ENCODE peak calls at places on chromosome 9, in four cellular contexts. J, E, T and R are unnamed samples.

GRCh38 chr9:14218253-14218652 is 95.7 kb downstream of the NFIB start:
- DNase-seq in J (no peak), E (no peak), T (no peak), R (no peak)

GRCh38 chr9:95874989-95875304 is 544 bp upstream of the ERCC6L2 start:
- DNase-seq in J (peak; percentile 50), E (no peak), T (peak; percentile 79), R (no peak)

GRCh38 chr9:92650839-92651621 is 18.9 kb downstream of the IPPK start:
- DNase-seq in J (peak; percentile 83), E (peak; percentile 80), T (peak; percentile 92), R (no peak)

GRCh38 chr9:71911061-71911907 is at the start of the genes ABHD17B and C9orf85:
- DNase-seq in J (peak; percentile 95), E (peak; percentile 99), T (peak; percentile 99), R (peak; percentile 100)

GRCh38 chr9:75907329-75907728 is 16.9 kb downstream of the PCSK5 start:
- DNase-seq in J (no peak), E (no peak), T (no peak), R (no peak)

GRCh38 chr9:87516222-87516930 is 18.7 kb downstream of the DAPK1 start:
- DNase-seq in J (no peak), E (no peak), T (peak; percentile 86), R (no peak)

GRCh38 chr9:136093331-136093986 is 1.6 kb downstream of the NACC2 start:
- DNase-seq in J (peak; percentile 69), E (no peak), T (no peak), R (no peak)

GRCh38 chr9:92664394-92665152 is 5.4 kb downstream of the IPPK start:
- DNase-seq in J (no peak), E (no peak), T (no peak), R (no peak)

GRCh38 chr9:18920685-18921084 is 112.3 kb downstream of the SAXO1 start:
- DNase-seq in J (no peak), E (no peak), T (no peak), R (no peak)

GRCh38 chr9:105148328-105149006 is 96.0 kb upstream of the SLC44A1 start:
- DNase-seq in J (no peak), E (no peak), T (no peak), R (no peak)

GRCh38 chr9:22041329-22041728 is 32.2 kb upstream of the CDKN2B start:
- DNase-seq in J (no peak), E (no peak), T (no peak), R (no peak)

GRCh38 chr9:105313238-105313637 is 68.8 kb downstream of the SLC44A1 start:
- DNase-seq in J (no peak), E (no peak), T (no peak), R (no peak)

GRCh38 chr9:136171009-136171800 is 33.7 kb downstream of the LHX3 start:
- DNase-seq in J (no peak), E (no peak), T (no peak), R (no peak)

GRCh38 chr9:21110708-21111576 is 30.7 kb downstream of the IFNW1 start:
- DNase-seq in J (peak; percentile 58), E (no peak), T (no peak), R (no peak)

GRCh38 chr9:20512106-20512505 is 110.2 kb downstream of the MLLT3 start:
- DNase-seq in J (no peak), E (no peak), T (no peak), R (no peak)

GRCh38 chr9:13786131-13786530 is 506.6 kb upstream of the MPDZ start:
- DNase-seq in J (no peak), E (no peak), T (no peak), R (peak; percentile 87)

GRCh38 chr9:71121275-71122168 is at the start of gene TRPM3:
- DNase-seq in J (no peak), E (no peak), T (no peak), R (no peak)

GRCh38 chr9:106892632-106893031 is 29.7 kb downstream of the ZNF462 start:
- DNase-seq in J (peak; percentile 48), E (no peak), T (peak; percentile 83), R (no peak)

GRCh38 chr9:126938332-126938731 is 23.8 kb downstream of the RALGPS1 start:
- DNase-seq in J (no peak), E (no peak), T (no peak), R (no peak)

GRCh38 chr9:89391585-89391984 is 73.3 kb downstream of the SECISBP2 start:
- DNase-seq in J (no peak), E (no peak), T (no peak), R (no peak)

GRCh38 chr9:130196643-130197042 is 24.4 kb downstream of the NCS1 start:
- DNase-seq in J (peak; percentile 91), E (no peak), T (no peak), R (no peak)

GRCh38 chr9:37575511-37575914 is 667 bp downstream of the FBXO10 start:
- DNase-seq in J (peak; percentile 33), E (no peak), T (no peak), R (no peak)

GRCh38 chr9:127899200-127899943 is at the start of gene ST6GALNAC6:
- DNase-seq in J (peak; percentile 98), E (no peak), T (peak; percentile 85), R (no peak)

GRCh38 chr9:73426226-73426625 is 274.6 kb downstream of the ANXA1 start:
- DNase-seq in J (no peak), E (no peak), T (no peak), R (no peak)

GRCh38 chr9:122904466-122904822 is 715 bp downstream of the RC3H2 start:
- DNase-seq in J (peak; percentile 63), E (no peak), T (no peak), R (no peak)

GRCh38 chr9:97332993-97333392 is 25.5 kb downstream of the CCDC180 start:
- DNase-seq in J (no peak), E (no peak), T (no peak), R (no peak)

GRCh38 chr9:136273244-136273865 is 27.7 kb upstream of the QSOX2 start:
- DNase-seq in J (no peak), E (no peak), T (no peak), R (no peak)

GRCh38 chr9:137077758-137078693 is 709 bp downstream of the UAP1L1 start:
- DNase-seq in J (peak; percentile 49), E (peak; percentile 81), T (peak; percentile 69), R (no peak)

GRCh38 chr9:19232117-19232829 is 1.8 kb downstream of the DENND4C start:
- DNase-seq in J (no peak), E (no peak), T (no peak), R (no peak)

GRCh38 chr9:120257483-120257882 is 322.5 kb downstream of the CDK5RAP2 start:
- DNase-seq in J (no peak), E (no peak), T (no peak), R (no peak)

GRCh38 chr9:33817327-33818166 is 587 bp downstream of the UBE2R2 start:
- DNase-seq in J (peak; percentile 84), E (peak; percentile 85), T (peak; percentile 83), R (no peak)

GRCh38 chr9:33814816-33815215 is 2.1 kb upstream of the UBE2R2 start:
- DNase-seq in J (no peak), E (no peak), T (no peak), R (no peak)

GRCh38 chr9:33818167-33818831 is 1.3 kb downstream of the UBE2R2 start:
- DNase-seq in J (no peak), E (no peak), T (no peak), R (no peak)

GRCh38 chr9:33815781-33816180 is 1.2 kb upstream of the UBE2R2 start:
- DNase-seq in J (no peak), E (no peak), T (no peak), R (no peak)

DNA sequence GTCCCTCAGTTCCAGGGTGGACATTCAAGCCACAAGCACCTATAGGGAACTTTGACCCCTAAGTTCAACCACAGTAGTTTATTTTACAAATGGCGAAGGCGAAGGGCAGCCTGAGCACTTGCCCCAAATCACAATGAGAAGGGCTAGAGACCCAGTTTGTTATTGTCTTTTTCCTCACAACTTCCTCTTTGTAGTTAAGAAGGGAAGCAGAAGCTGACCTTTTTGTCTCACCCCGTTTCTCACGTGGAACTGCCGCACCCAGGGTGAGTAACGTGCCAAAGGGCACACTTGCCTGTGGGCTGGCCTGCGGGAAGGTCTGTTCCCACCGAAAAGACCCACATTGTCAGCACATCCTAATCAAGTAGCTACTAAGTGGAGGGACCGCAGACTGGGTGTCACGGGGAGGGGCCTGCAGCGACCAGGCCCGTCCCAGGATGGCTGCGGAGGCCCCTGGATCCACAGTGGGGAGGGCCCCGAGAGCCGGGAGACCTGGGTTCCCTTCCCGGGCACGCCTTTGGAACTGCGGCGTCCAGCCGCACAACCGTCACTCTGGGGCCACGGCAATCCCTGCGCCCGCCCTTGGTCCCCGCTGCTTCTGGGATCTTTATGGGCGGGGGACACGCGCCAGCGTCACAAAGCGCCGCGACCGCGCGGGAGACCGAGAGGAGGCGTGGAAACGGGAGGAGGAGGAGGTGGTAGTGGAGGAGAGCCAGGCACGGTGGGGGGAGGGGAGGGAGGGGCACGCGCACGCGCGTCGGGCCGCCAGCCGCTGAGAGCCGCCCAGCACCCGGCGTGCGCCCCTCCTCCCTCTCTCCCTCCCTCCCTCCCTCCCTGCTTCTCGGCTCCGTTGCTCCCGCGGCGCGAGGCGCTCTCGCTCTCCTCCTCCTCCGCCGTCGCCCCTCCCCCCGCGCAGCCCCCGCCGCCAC is at the start of gene UBE2R2:
- DNase-seq in J (peak; percentile 99), E (peak; percentile 94), T (peak; percentile 95), R (peak; percentile 97)
- H3K4me1 ChIP-seq in J (peaks cover 7% of the 10 kb centered on the region), E (peaks cover 58% of the 10 kb centered on the region), T (peaks cover 59% of the 10 kb centered on the region), R (peaks cover 61% of the 10 kb centered on the region)

GRCh38 chr9:133701981-133702797 is 36.0 kb downstream of the SARDH start:
- DNase-seq in J (no peak), E (no peak), T (peak; percentile 73), R (no peak)
- H3K4me3 ChIP-seq in J (no peak overlapping the region), E (peak overlapping the region; percentile 34), T (peak overlapping the region; percentile 44), R (peak overlapping the region; percentile 39)

GRCh38 chr9:77523891-77524290 is 124.2 kb downstream of the GNA14 start:
- DNase-seq in J (no peak), E (no peak), T (no peak), R (no peak)
- TF ChIP-seq POLR2AphosphoS5 in J (no peak), E (no peak), T (peak; percentile 6), R (no peak)

GRCh38 chr9:121661328-121661727 is 9.9 kb downstream of the DAB2IP start:
- DNase-seq in J (no peak), E (no peak), T (no peak), R (no peak)

GRCh38 chr9:121658591-121658990 is 7.2 kb downstream of the DAB2IP start:
- DNase-seq in J (no peak), E (no peak), T (no peak), R (no peak)

GRCh38 chr9:121660876-121661275 is 9.4 kb downstream of the DAB2IP start:
- DNase-seq in J (no peak), E (no peak), T (no peak), R (no peak)

GRCh38 chr9:121662359-121662758 is 10.9 kb downstream of the DAB2IP start:
- DNase-seq in J (no peak), E (no peak), T (no peak), R (no peak)

GRCh38 chr9:121660367-121660766 is 8.9 kb downstream of the DAB2IP start:
- DNase-seq in J (no peak), E (no peak), T (no peak), R (no peak)
- H3K4me1 ChIP-seq in J (peaks cover 15% of the 10 kb centered on the region), E (no peaks in the 10 kb centered on the region), T (peaks cover 55% of the 10 kb centered on the region), R (peaks cover 64% of the 10 kb centered on the region)

GRCh38 chr9:6417186-6417585 is 4.2 kb downstream of the UHRF2 start:
- DNase-seq in J (no peak), E (no peak), T (no peak), R (no peak)
- H3K4me3 ChIP-seq in J (peak overlapping the region; percentile 10), E (no peak overlapping the region), T (no peak overlapping the region), R (no peak overlapping the region)